ENCODE peak calls at places on chromosomes 11 and 22, in five cellular contexts. One of them, this sample, is unnamed.

GRCh38 chr22:25742918-25743708 is 1.1 kb downstream of the MYO18B start:
- DNase-seq in GM13977: no peak
- DNase-seq in endodermal cell: no peak
- DNase-seq in WTC11: no peak
- DNase-seq in astrocyte of the spinal cord: no peak
- DNase-seq in this sample: no peak

GRCh38 chr22:46933040-46933439 is 170.6 kb downstream of the TBC1D22A start:
- DNase-seq in endodermal cell: no peak
- DNase-seq in WTC11: no peak
- DNase-seq in GM13977: no peak
- DNase-seq in astrocyte of the spinal cord: no peak
- DNase-seq in this sample: no peak

GRCh38 chr22:19457828-19458428 is 10.4 kb upstream of the C22orf39 start:
- DNase-seq in endodermal cell: no peak
- DNase-seq in GM13977: no peak
- DNase-seq in astrocyte of the spinal cord: no peak
- DNase-seq in WTC11: no peak
- DNase-seq in this sample: no peak

GRCh38 chr11:44101098-44101497 is 5.6 kb downstream of the EXT2 start:
- DNase-seq in GM13977: no peak
- DNase-seq in astrocyte of the spinal cord: no peak
- DNase-seq in WTC11: no peak
- DNase-seq in endodermal cell: no peak
- DNase-seq in this sample: no peak

GRCh38 chr11:68508425-68508824 is 47.9 kb downstream of the PPP6R3 start:
- DNase-seq in WTC11: no peak
- DNase-seq in endodermal cell: no peak
- DNase-seq in astrocyte of the spinal cord: peak; percentile 24
- DNase-seq in GM13977: no peak
- DNase-seq in this sample: no peak

GRCh38 chr11:45247433-45247832 is 38.7 kb downstream of the SYT13 start:
- DNase-seq in astrocyte of the spinal cord: no peak
- DNase-seq in WTC11: no peak
- DNase-seq in endodermal cell: no peak
- DNase-seq in GM13977: no peak
- DNase-seq in this sample: no peak

GRCh38 chr22:37231406-37232139 is 12.5 kb downstream of the RAC2 start:
- DNase-seq in astrocyte of the spinal cord: no peak
- DNase-seq in GM13977: no peak
- DNase-seq in WTC11: no peak
- DNase-seq in endodermal cell: peak; percentile 24
- DNase-seq in this sample: no peak

GRCh38 chr22:39592104-39593060 is 21.8 kb downstream of the CACNA1I start:
- DNase-seq in GM13977: no peak
- DNase-seq in endodermal cell: peak; percentile 72
- DNase-seq in astrocyte of the spinal cord: peak; percentile 77
- DNase-seq in WTC11: no peak
- DNase-seq in this sample: no peak

GRCh38 chr22:32106930-32107329 is 52.2 kb downstream of the C22orf42 start:
- DNase-seq in astrocyte of the spinal cord: peak; percentile 9
- DNase-seq in WTC11: peak; percentile 68
- DNase-seq in endodermal cell: peak; percentile 89
- DNase-seq in GM13977: no peak
- DNase-seq in this sample: peak; percentile 41

GRCh38 chr11:2553886-2554285 is 109.1 kb downstream of the KCNQ1 start:
- DNase-seq in astrocyte of the spinal cord: no peak
- DNase-seq in GM13977: no peak
- DNase-seq in endodermal cell: peak; percentile 12
- DNase-seq in WTC11: no peak
- DNase-seq in this sample: no peak
- TF ChIP-seq CTCF in astrocyte of the spinal cord: no peak
- TF ChIP-seq CTCF in GM13977: no peak
- TF ChIP-seq CTCF in endodermal cell: no peak
- TF ChIP-seq CTCF in WTC11: no peak
- TF ChIP-seq CTCF in this sample: no peak

GRCh38 chr11:72238040-72238450 is 5.9 kb downstream of the PHOX2A start:
- DNase-seq in WTC11: peak; percentile 94
- DNase-seq in astrocyte of the spinal cord: peak; percentile 67
- DNase-seq in GM13977: peak; percentile 89
- DNase-seq in endodermal cell: peak; percentile 97
- DNase-seq in this sample: peak; percentile 64

GRCh38 chr11:72237112-72237931 is 6.7 kb downstream of the PHOX2A start:
- DNase-seq in GM13977: peak; percentile 33
- DNase-seq in astrocyte of the spinal cord: no peak
- DNase-seq in WTC11: no peak
- DNase-seq in endodermal cell: peak; percentile 52
- DNase-seq in this sample: no peak

GRCh38 chr11:72239296-72239848 is 4.6 kb downstream of the PHOX2A start:
- DNase-seq in astrocyte of the spinal cord: peak; percentile 37
- DNase-seq in GM13977: peak; percentile 82
- DNase-seq in endodermal cell: peak; percentile 82
- DNase-seq in WTC11: peak; percentile 62
- DNase-seq in this sample: peak; percentile 27

GRCh38 chr11:72239849-72240460 is 4.0 kb downstream of the PHOX2A start:
- DNase-seq in GM13977: no peak
- DNase-seq in astrocyte of the spinal cord: no peak
- DNase-seq in endodermal cell: peak; percentile 74
- DNase-seq in WTC11: no peak
- DNase-seq in this sample: no peak

DNA sequence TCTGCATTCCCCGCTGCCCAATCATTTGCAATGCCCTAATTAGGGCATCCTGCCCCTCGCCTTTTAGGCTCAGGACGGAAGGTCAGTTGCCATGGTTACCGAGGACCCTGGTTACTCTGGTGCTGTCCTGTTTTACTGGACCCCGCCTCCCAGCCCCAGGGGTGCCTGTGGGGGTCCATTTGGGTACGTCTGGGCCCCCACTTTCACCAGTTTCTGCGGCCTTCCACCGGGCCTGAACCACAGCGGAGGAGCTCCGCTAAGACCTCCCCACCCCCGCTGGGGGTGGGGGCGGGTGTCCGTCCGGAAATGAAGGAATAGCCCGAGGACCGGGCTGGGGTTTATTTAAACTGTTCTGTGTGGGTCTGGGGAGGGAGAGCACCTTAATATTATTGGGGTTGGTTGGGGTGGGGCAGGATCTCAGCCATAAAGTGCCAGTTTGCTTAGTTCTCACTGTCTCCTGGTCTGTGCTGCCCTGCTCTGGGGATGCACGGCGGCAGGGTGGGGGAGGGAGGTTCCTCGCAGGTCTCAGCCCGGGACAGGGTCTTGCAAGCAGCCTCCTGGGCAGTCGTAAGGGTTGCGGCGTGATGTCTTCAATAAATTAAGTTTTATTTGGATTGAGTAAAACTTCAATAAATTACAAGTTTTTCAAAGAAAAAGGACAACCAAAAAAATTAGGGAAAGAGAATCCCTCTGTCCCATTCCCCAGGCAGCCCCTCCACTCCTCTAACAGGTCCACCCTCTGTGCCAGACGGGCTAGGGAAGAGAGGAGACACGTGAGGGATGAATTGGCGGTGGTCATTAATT is 5.3 kb downstream of the PHOX2A start:
- DNase-seq in GM13977: peak; percentile 34
- DNase-seq in WTC11: peak; percentile 34
- DNase-seq in endodermal cell: peak; percentile 53
- DNase-seq in astrocyte of the spinal cord: no peak
- DNase-seq in this sample: no peak
- TF ChIP-seq CTCF in GM13977: no peak
- TF ChIP-seq CTCF in WTC11: no peak
- TF ChIP-seq CTCF in endodermal cell: no peak
- TF ChIP-seq CTCF in astrocyte of the spinal cord: no peak
- TF ChIP-seq CTCF in this sample: no peak

DNA sequence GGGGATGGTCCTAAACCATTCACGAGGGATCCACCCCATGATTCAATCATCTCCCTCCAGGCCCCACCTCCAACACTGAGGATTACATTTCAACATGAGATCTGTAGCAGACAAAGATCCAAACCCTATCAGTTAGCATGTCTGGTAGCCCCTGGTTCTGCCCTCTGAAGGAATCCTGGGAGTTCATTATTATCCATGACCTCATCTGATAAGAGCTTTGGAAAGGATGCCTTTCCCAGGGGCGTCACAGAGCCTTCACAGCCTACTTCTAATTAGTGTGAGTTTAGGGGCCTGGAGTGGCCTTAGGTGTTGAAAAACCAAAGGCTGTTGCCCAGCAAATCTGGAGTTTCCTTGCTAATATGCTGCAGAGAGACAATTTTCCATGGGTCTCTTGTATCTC is 8.6 kb upstream of the EIF3M start:
- DNase-seq in endodermal cell: no peak
- DNase-seq in GM13977: no peak
- DNase-seq in astrocyte of the spinal cord: no peak
- DNase-seq in WTC11: no peak
- DNase-seq in this sample: no peak
- TF ChIP-seq CTCF in endodermal cell: no peak
- TF ChIP-seq CTCF in GM13977: no peak
- TF ChIP-seq CTCF in astrocyte of the spinal cord: no peak
- TF ChIP-seq CTCF in WTC11: no peak
- TF ChIP-seq CTCF in this sample: no peak

GRCh38 chr11:1557168-1557884 is 14.7 kb downstream of the DUSP8 start:
- DNase-seq in endodermal cell: peak; percentile 45
- DNase-seq in WTC11: no peak
- DNase-seq in astrocyte of the spinal cord: no peak
- DNase-seq in GM13977: no peak
- DNase-seq in this sample: no peak

GRCh38 chr11:1556278-1557167 is 15.5 kb downstream of the DUSP8 start:
- DNase-seq in WTC11: no peak
- DNase-seq in astrocyte of the spinal cord: no peak
- DNase-seq in GM13977: peak; percentile 33
- DNase-seq in endodermal cell: peak; percentile 69
- DNase-seq in this sample: no peak

GRCh38 chr11:1554981-1555712 is 16.9 kb downstream of the DUSP8 start:
- DNase-seq in WTC11: no peak
- DNase-seq in astrocyte of the spinal cord: no peak
- DNase-seq in endodermal cell: peak; percentile 39
- DNase-seq in GM13977: no peak
- DNase-seq in this sample: no peak

GRCh38 chr11:1555713-1556153 is 16.3 kb downstream of the DUSP8 start:
- DNase-seq in endodermal cell: peak; percentile 54
- DNase-seq in WTC11: no peak
- DNase-seq in GM13977: no peak
- DNase-seq in astrocyte of the spinal cord: no peak
- DNase-seq in this sample: no peak

DNA sequence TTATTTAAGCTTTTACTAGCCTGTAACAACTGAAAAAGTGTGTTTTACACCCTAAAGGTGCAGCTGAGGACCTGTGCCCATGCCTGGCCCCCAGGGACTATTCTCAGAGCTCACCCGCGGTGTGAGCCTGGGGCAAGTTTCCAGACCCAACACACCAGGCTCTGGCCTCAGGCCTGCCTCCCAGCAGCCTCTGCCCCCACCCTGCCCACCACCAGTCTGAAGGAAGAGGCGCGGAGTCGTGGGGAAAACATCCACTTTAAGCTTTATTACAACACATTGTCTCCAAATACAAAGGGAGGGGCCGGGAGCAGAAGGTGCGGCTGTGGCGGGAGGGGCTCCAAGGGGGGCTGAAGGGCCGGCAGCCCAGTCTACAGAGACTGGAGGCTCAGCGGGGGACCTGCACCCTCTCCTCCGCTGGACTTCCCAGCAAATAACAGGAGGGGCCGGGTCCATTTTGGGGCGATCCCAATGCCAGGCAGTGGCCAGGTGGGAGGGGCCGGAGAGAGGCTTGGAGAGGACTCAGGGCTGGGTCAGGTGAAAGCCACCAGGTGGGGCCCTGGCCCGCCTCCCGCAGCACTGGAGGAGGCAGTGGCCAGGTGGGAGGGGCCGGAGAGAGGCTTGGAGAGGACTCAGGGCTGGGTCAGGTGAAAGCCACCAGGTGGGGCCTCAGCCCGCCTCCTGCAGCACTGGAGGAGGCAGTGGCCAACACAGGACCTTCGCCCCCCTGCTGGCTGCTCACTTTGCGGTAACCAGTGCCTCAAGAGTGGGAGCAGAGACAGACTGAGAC is 18.1 kb downstream of the DUSP8 start:
- DNase-seq in WTC11: peak; percentile 82
- DNase-seq in GM13977: no peak
- DNase-seq in astrocyte of the spinal cord: no peak
- DNase-seq in endodermal cell: peak; percentile 91
- DNase-seq in this sample: no peak
- TF ChIP-seq CTCF in WTC11: no peak
- TF ChIP-seq CTCF in GM13977: no peak
- TF ChIP-seq CTCF in astrocyte of the spinal cord: no peak
- TF ChIP-seq CTCF in endodermal cell: peak; percentile 62
- TF ChIP-seq CTCF in this sample: no peak

DNA sequence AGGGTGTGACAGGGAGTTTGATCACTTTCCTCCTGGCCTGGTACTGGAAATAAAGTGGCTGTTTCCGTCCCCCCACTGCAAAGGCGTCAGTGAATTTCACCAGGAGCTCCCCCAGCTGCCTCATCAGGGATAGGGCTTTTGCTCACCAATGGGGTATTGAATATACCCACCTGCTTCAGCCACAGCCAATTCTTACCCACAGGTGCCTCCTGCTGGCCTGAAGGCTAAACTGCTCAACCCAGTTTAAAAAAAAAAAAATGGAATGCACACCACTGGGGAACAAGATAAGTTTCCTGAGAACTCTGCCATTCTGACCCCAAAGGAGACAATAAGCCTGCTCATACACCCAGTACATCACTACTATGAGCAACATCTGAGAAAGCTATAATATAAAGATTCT is 65.3 kb upstream of the MS4A8 start:
- DNase-seq in endodermal cell: peak; percentile 83
- DNase-seq in WTC11: peak; percentile 57
- DNase-seq in astrocyte of the spinal cord: no peak
- DNase-seq in GM13977: peak; percentile 42
- DNase-seq in this sample: no peak
- TF ChIP-seq CTCF in endodermal cell: peak; percentile 83
- TF ChIP-seq CTCF in WTC11: peak; percentile 58
- TF ChIP-seq CTCF in astrocyte of the spinal cord: peak; percentile 4
- TF ChIP-seq CTCF in GM13977: peak; percentile 60
- TF ChIP-seq CTCF in this sample: peak; percentile 49

This sample was measured in neural crest cell.